ENCODE peak calls at places on chromosomes 13 and 19, in seven cellular contexts. I is ovary; F is Peyer's patch; H is CD8-positive, alpha-beta T cell; W is MM.1S; A is astrocyte; U is BJ. P is an unnamed sample.
A peak's percentile ranks its signal among the peaks of the same experiment; 100 is the strongest.

GRCh38 chr13:42355118-42355840 is 83.3 kb downstream of the AKAP11 start:
- DNase-seq in I (no peak), F (no peak), H (peak; percentile 66), W (no peak), A (no peak), U (no peak), P (no peak)

GRCh38 chr13:51542358-51542972 is 41.8 kb upstream of the WDFY2 start:
- DNase-seq in I (no peak), F (no peak), H (no peak), W (no peak), A (no peak), U (no peak), P (no peak)

GRCh38 chr13:101767096-101767495 is 314.6 kb downstream of the ITGBL1 start:
- DNase-seq in I (no peak), F (no peak), H (no peak), W (no peak), A (no peak), U (no peak), P (no peak)

GRCh38 chr13:106609116-106609515 is 41.2 kb upstream of the ARGLU1 start:
- DNase-seq in I (no peak), F (no peak), H (no peak), W (no peak), A (no peak), U (no peak), P (no peak)

GRCh38 chr19:58557253-58558065 is 952 bp downstream of the UBE2M start:
- DNase-seq in I (peak; percentile 43), F (peak; percentile 45), H (no peak), W (no peak), A (no peak), U (no peak), P (peak; percentile 18)

GRCh38 chr13:99267927-99268326 is 9.7 kb upstream of the GPR18 start:
- DNase-seq in I (no peak), F (no peak), H (no peak), W (no peak), A (no peak), U (no peak), P (no peak)

GRCh38 chr13:72097568-72097967 is 230.6 kb upstream of the DACH1 start:
- DNase-seq in I (no peak), F (no peak), H (no peak), W (no peak), A (no peak), U (no peak), P (no peak)

GRCh38 chr13:51456510-51456909 is 3.7 kb upstream of the INTS6 start:
- DNase-seq in I (no peak), F (no peak), H (no peak), W (no peak), A (no peak), U (no peak), P (no peak)

GRCh38 chr13:113122571-113123225 is at the start of gene F10:
- DNase-seq in I (peak; percentile 84), F (peak; percentile 90), H (no peak), W (no peak), A (no peak), U (peak; percentile 34), P (peak; percentile 88)

GRCh38 chr13:51564671-51565070 is 19.6 kb upstream of the WDFY2 start:
- DNase-seq in I (no peak), F (no peak), H (no peak), W (no peak), A (no peak), U (no peak), P (no peak)

GRCh38 chr13:51803018-51803417 is 945 bp downstream of the DHRS12 start:
- DNase-seq in I (peak; percentile 57), F (no peak), H (no peak), W (no peak), A (no peak), U (no peak), P (no peak)

GRCh38 chr19:23470873-23471555 is 75.7 kb upstream of the ZNF91 start:
- DNase-seq in I (no peak), F (no peak), H (no peak), W (no peak), A (no peak), U (no peak), P (no peak)

GRCh38 chr19:6103217-6103644 is 7.1 kb downstream of the RFX2 start:
- DNase-seq in I (peak; percentile 72), F (no peak), H (no peak), W (no peak), A (peak; percentile 90), U (peak; percentile 75), P (peak; percentile 94)

GRCh38 chr13:109454167-109454917 is 332.0 kb downstream of the IRS2 start:
- DNase-seq in I (no peak), F (no peak), H (no peak), W (no peak), A (peak; percentile 55), U (peak; percentile 55), P (peak; percentile 45)

GRCh38 chr19:17555480-17555928 is at the start of gene COLGALT1:
- DNase-seq in I (peak; percentile 99), F (peak; percentile 100), H (peak; percentile 98), W (peak; percentile 99), A (peak; percentile 82), U (peak; percentile 66), P (peak; percentile 100)

GRCh38 chr19:17550076-17550667 is 5.3 kb upstream of the COLGALT1 start:
- DNase-seq in I (no peak), F (no peak), H (no peak), W (no peak), A (no peak), U (no peak), P (no peak)

GRCh38 chr19:17554968-17555479 is 425 bp upstream of the COLGALT1 start:
- DNase-seq in I (no peak), F (no peak), H (no peak), W (no peak), A (no peak), U (no peak), P (no peak)

GRCh38 chr19:17555929-17556813 is 722 bp downstream of the COLGALT1 start:
- DNase-seq in I (peak; percentile 77), F (peak; percentile 83), H (no peak), W (peak; percentile 43), A (peak; percentile 24), U (no peak), P (peak; percentile 63)

DNA sequence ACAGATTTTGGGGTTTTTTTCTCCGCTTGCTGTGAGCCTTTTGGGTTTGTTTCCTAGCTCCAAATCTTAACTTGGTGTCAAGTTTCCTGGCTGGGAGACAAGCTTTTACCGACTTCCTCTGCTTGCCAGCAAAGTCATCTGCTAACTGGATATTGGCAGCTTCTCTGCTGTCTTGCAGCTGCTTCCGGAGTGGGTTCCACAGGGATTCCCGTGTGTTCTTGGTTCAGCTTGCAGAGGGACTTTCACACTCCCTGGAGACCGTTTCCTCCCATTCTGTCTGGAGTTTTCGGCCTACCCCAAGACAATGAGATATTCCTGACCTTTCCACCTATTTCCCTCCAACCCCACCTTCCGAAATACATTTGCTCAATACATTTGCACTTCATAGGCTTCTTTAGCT is 2.2 kb upstream of the COLGALT1 start:
- DNase-seq in I (peak; percentile 66), F (peak; percentile 62), H (no peak), W (no peak), A (peak; percentile 91), U (peak; percentile 76), P (peak; percentile 88)
- H3K4me3 ChIP-seq in I (no peak overlapping the region), F (no peak overlapping the region), H (no peak overlapping the region), W (no peak overlapping the region), A (no peak overlapping the region), U (no peak overlapping the region), P (peak overlapping the region; percentile 67)

DNA sequence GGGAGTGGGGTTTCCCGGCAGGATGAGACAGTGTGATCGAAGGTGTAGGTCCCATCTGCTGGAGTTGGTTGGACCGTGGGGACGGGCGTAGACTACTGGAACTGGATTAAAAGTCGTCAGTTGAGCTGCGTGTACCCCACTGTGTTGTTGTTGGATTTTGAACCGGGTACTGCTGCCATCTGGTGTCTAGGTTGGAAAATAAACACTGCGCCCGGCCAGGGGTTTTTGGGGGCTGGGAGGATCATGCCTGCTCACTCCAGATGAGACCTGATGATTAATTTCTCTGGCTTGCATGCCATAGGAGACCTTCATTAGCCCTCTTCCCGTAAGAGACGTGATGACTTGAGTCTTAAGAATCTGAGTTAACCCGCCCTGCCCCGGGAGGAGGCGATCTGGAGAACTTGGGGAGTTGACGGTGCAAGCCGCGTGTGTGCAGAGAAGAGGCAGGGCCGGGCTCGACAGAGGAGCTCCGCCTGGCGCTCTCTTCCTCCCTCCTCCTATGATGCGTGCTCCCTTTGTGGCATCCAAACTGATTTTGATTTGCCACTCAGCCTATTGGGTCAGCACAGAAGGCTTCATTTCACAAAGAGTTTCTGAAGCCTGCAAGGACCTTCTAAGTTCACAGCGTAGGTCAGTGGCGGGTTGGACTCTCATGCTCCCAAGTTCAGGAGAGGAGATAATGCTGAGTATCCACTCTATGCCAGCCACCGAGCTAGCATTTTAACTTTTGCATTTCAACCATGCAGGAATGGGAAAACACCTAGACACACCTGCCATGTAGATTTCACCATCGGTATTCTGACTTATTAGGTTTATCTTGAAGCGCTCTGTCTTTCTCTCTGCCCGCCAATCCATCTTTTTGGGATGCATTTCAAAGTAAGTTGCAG is 2.7 kb downstream of the UHRF1 start:
- DNase-seq in I (peak; percentile 73), F (peak; percentile 77), H (peak; percentile 72), W (no peak), A (peak; percentile 100), U (peak; percentile 99), P (peak; percentile 98)
- H3K4me3 ChIP-seq in I (no peak overlapping the region), F (peak overlapping the region; percentile 77), H (peak overlapping the region; percentile 44), W (no peak overlapping the region), A (peak overlapping the region; percentile 69), U (peak overlapping the region; percentile 55), P (peak overlapping the region; percentile 80)

GRCh38 chr19:11237321-11237720 is 2.1 kb upstream of the ANGPTL8 start:
- DNase-seq in I (no peak), F (no peak), H (no peak), W (no peak), A (no peak), U (no peak), P (no peak)

GRCh38 chr19:11239377-11240000 is at the start of gene ANGPTL8:
- DNase-seq in I (no peak), F (no peak), H (no peak), W (no peak), A (no peak), U (no peak), P (no peak)

GRCh38 chr19:11236324-11237301 is 2.8 kb upstream of the ANGPTL8 start:
- DNase-seq in I (no peak), F (no peak), H (no peak), W (no peak), A (no peak), U (no peak), P (no peak)

GRCh38 chr19:11238781-11239376 is 540 bp upstream of the ANGPTL8 start:
- DNase-seq in I (no peak), F (no peak), H (no peak), W (no peak), A (no peak), U (no peak), P (no peak)

DNA sequence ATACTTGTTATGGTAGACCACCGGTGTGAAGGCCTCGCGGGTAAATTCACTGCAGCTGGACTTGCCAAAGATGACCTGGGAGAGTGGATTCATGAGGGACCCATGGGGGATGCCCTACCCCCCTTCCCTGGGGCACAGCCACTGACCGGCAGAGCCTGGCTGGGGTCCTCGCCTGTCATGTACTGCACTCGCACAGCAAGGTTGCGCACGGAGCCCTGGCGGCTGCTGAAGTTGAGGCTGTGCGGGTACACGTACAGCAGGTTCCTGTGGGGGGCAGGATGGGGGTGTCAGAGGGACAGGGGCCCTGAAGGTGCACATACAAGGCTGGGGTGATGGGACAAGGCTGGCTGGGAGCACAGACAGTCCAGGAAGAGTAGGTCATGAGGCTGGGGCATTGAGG is 1.4 kb upstream of the ANGPTL8 start:
- DNase-seq in I (no peak), F (no peak), H (no peak), W (no peak), A (no peak), U (no peak), P (no peak)
- H3K4me3 ChIP-seq in I (no peak overlapping the region), F (no peak overlapping the region), H (no peak overlapping the region), W (no peak overlapping the region), A (no peak overlapping the region), U (no peak overlapping the region), P (no peak overlapping the region)

GRCh38 chr13:110799246-110800236 is 86.0 kb downstream of the ING1 start:
- DNase-seq in I (peak; percentile 80), F (no peak), H (no peak), W (no peak), A (peak; percentile 82), U (peak; percentile 73), P (peak; percentile 79)
- H3K4me3 ChIP-seq in I (peak overlapping the region; percentile 20), F (peak overlapping the region; percentile 22), H (no peak overlapping the region), W (no peak overlapping the region), A (peak overlapping the region; percentile 35), U (peak overlapping the region; percentile 32), P (peak overlapping the region; percentile 81)

P was measured in adipocyte.